ENCODE peak calls at places on chromosomes 6 and 20, in five cellular contexts. L is GM12878, X is neural progenitor cell, B is HCT116, R is mesendoderm. E is an unnamed sample.

GRCh38 chr20:41177636-41178035 is 40.3 kb downstream of the PLCG1 start:
- DNase-seq in L (no peak), X (no peak), B (peak; percentile 8), R (peak; percentile 71), E (peak; percentile 79)

GRCh38 chr6:143896096-143896880 is 32.0 kb downstream of the ZC2HC1B start:
- DNase-seq in L (no peak), X (no peak), B (no peak), R (peak; percentile 21), E (peak; percentile 31)

GRCh38 chr6:87702589-87702945 is 534 bp upstream of the AKIRIN2 start:
- DNase-seq in L (no peak), X (peak; percentile 84), B (peak; percentile 52), R (peak; percentile 89), E (peak; percentile 68)

GRCh38 chr20:3865152-3865886 is 18.7 kb downstream of the MAVS start:
- DNase-seq in L (no peak), X (no peak), B (no peak), R (no peak), E (no peak)

GRCh38 chr20:31848088-31848999 is 2.9 kb upstream of the FOXS1 start:
- DNase-seq in L (no peak), X (no peak), B (no peak), R (no peak), E (no peak)

GRCh38 chr20:63446174-63447024 is 26.1 kb downstream of the KCNQ2 start:
- DNase-seq in L (no peak), X (no peak), B (no peak), R (no peak), E (no peak)

GRCh38 chr6:168713839-168714238 is 272.9 kb downstream of the SMOC2 start:
- DNase-seq in L (no peak), X (no peak), B (peak; percentile 49), R (peak; percentile 56), E (no peak)

GRCh38 chr6:63793727-63794126 is 158.1 kb downstream of the PHF3 start:
- DNase-seq in L (no peak), X (no peak), B (no peak), R (peak; percentile 48), E (no peak)

GRCh38 chr6:52635049-52635577 is 35.8 kb upstream of the TMEM14A start:
- DNase-seq in L (no peak), X (no peak), B (no peak), R (no peak), E (no peak)

GRCh38 chr20:61667056-61667792 is 398.5 kb downstream of the TAF4 start:
- DNase-seq in L (no peak), X (no peak), B (no peak), R (no peak), E (no peak)

GRCh38 chr20:61668064-61668463 is 397.6 kb downstream of the TAF4 start:
- DNase-seq in L (no peak), X (no peak), B (no peak), R (no peak), E (no peak)

GRCh38 chr20:61670274-61670673 is 395.4 kb downstream of the TAF4 start:
- DNase-seq in L (no peak), X (no peak), B (no peak), R (no peak), E (no peak)

GRCh38 chr20:61666471-61666832 is 399.2 kb downstream of the TAF4 start:
- DNase-seq in L (no peak), X (no peak), B (no peak), R (no peak), E (no peak)

DNA sequence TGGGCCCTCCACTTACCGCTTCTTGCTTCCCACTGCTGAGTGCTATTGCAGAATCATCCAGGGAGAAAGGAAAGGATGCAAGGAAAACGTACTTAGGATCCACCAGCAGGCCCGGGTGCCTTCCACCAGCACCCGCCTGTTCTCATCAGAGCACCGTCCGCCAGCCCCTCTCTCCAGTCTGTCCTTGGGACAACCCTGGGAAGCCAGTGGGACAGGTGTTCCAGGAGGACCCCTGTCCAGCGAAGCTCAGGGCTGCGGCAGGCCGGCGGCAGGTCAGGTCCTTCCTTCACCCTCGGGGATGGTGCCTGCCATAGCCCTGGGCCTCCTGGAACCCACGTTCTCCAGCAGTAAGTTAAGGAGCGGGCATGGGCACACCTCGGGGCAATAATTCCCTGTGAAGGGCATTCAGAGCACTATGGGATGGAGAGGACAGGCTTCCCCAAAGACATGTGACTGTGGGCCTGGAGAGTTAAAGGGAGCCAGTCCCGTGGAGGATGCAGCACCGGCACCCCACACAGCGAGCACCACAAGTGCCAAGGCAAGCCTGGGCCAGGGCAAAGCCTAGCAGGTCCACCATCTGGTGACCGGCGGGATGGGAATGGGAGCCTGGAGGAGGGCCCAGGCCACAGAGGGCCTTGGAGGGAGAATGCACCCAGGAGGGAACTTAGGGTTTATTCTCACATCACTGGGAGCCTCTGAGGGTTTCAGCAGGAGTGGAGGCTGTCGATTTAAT is 396.7 kb downstream of the TAF4 start:
- DNase-seq in L (no peak), X (no peak), B (no peak), R (no peak), E (no peak)
- H3K4me2 ChIP-seq in L (no peak overlapping the region), X (no peak overlapping the region), B (no peak overlapping the region), R (no peak overlapping the region), E (no peak overlapping the region)

DNA sequence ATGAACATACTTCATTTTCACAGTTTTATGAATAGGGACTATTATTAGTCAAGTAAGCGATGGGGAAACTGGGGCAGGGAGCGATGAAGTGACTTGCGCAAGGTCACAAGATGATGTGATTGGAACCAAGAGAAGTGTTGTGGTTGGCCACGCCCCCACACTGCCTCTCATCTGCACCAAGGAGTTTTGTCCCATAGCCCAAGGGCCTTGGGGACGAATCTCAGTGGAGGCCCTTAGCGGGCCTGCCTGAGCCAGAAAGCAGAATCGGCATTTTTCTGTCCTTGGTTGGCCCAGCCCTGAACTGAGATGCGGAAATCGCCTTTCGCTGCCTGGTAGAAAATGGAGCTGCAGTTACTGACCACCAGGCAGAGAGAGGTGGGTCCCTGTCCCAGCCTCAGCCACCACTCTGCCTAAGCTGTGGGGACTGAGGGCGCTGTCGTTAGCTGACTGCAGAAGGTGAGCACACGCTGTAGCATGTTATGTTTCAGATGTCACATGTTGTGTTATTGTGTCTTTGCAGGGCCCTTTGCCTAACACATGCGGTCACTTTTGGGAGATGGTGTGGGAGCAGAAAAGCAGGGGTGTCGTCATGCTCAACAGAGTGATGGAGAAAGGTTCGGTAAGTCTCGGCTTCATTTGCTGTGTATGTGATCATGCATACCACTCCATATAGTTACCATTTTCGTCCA is 57.8 kb downstream of the PTPN1 start:
- DNase-seq in L (no peak), X (no peak), B (no peak), R (no peak), E (no peak)
- H3K79me2 ChIP-seq in L (peaks cover 31% of the 10 kb centered on the region), X (no peaks in the 10 kb centered on the region), B (peaks cover 61% of the 10 kb centered on the region), R (no peaks in the 10 kb centered on the region), E (peaks cover 93% of the 10 kb centered on the region)

GRCh38 chr6:37524025-37524647 is 24.4 kb upstream of the CCDC167 start:
- DNase-seq in L (no peak), X (no peak), B (no peak), R (no peak), E (no peak)
- H3K4me2 ChIP-seq in L (no peak overlapping the region), X (no peak overlapping the region), B (no peak overlapping the region), R (no peak overlapping the region), E (no peak overlapping the region)

GRCh38 chr20:48378976-48379670 is 448.7 kb downstream of the PREX1 start:
- DNase-seq in L (no peak), X (no peak), B (no peak), R (no peak), E (no peak)

GRCh38 chr20:48373555-48373934 is 454.3 kb downstream of the PREX1 start:
- DNase-seq in L (no peak), X (no peak), B (no peak), R (no peak), E (no peak)

GRCh38 chr20:48374986-48375715 is 452.6 kb downstream of the PREX1 start:
- DNase-seq in L (no peak), X (no peak), B (no peak), R (no peak), E (no peak)

GRCh38 chr20:48377940-48378339 is 449.9 kb downstream of the PREX1 start:
- DNase-seq in L (no peak), X (no peak), B (no peak), R (no peak), E (no peak)

GRCh38 chr20:48375804-48376203 is 452.0 kb downstream of the PREX1 start:
- DNase-seq in L (no peak), X (peak; percentile 15), B (no peak), R (no peak), E (no peak)
- H3K79me2 ChIP-seq in L (no peaks in the 10 kb centered on the region), X (no peaks in the 10 kb centered on the region), B (no peaks in the 10 kb centered on the region), R (no peaks in the 10 kb centered on the region), E (no peaks in the 10 kb centered on the region)

GRCh38 chr6:163943647-163944395 is 529.3 kb downstream of the QKI start:
- DNase-seq in L (no peak), X (peak; percentile 98), B (no peak), R (peak; percentile 92), E (no peak)
- H3K4me2 ChIP-seq in L (no peak overlapping the region), X (peak overlapping the region; percentile 76), B (no peak overlapping the region), R (peak overlapping the region; percentile 22), E (no peak overlapping the region)

GRCh38 chr20:2652724-2653510 is 485 bp downstream of the NOP56 start:
- DNase-seq in L (no peak), X (peak; percentile 36), B (no peak), R (no peak), E (peak; percentile 13)
- H3K79me2 ChIP-seq in L (peaks cover 52% of the 10 kb centered on the region), X (peaks cover 56% of the 10 kb centered on the region), B (peaks cover 81% of the 10 kb centered on the region), R (peaks cover 37% of the 10 kb centered on the region), E (peaks cover 75% of the 10 kb centered on the region)

GRCh38 chr6:16370943-16371342 is 132.6 kb downstream of the GMPR start:
- DNase-seq in L (no peak), X (no peak), B (no peak), R (no peak), E (no peak)
- H3K4me2 ChIP-seq in L (no peak overlapping the region), X (no peak overlapping the region), B (no peak overlapping the region), R (no peak overlapping the region), E (no peak overlapping the region)

E was measured in mammary epithelial cell.